ENCODE peak calls at places on chromosomes 3 and 15, in four cellular contexts. X is NCI-H1092, K is mucosa of gallbladder, S is ELF-1. Q is an unnamed sample.

GRCh38 chr3:12986031-12986430 is 87.2 kb downstream of the IQSEC1 start:
- DNase-seq in X (no peak), S (no peak), K (no peak), Q (no peak)

GRCh38 chr15:40929730-40930429 is 740 bp downstream of the DLL4 start:
- DNase-seq in S (peak), X (no peak), K (no peak), Q (no peak)

GRCh38 chr3:117141821-117142220 is 432.2 kb downstream of the TUSC7 start:
- DNase-seq in S (no peak), K (no peak), X (peak), Q (no peak)

GRCh38 chr3:72187131-72187530 is 402.2 kb upstream of the PROK2 start:
- DNase-seq in K (no peak), S (no peak), X (no peak), Q (no peak)

GRCh38 chr3:100401674-100402036 is 316 bp downstream of the LNP1 start:
- DNase-seq in S (no peak), X (peak), K (peak), Q (peak)

GRCh38 chr15:49041406-49041805 is 4.8 kb downstream of the SECISBP2L start:
- DNase-seq in S (no peak), X (no peak), K (no peak), Q (no peak)

GRCh38 chr3:39381432-39381831 is 1.7 kb upstream of the SLC25A38 start:
- DNase-seq in K (no peak), S (no peak), X (no peak), Q (no peak)

GRCh38 chr15:83082730-83083386 is 15.8 kb upstream of the BTBD1 start:
- DNase-seq in X (no peak), S (no peak), K (no peak), Q (no peak)

GRCh38 chr3:99644741-99645140 is 6.3 kb downstream of the COL8A1 start:
- DNase-seq in S (no peak), X (no peak), K (no peak), Q (no peak)

GRCh38 chr15:101490922-101491738 is 1.6 kb upstream of the PCSK6 start:
- DNase-seq in X (no peak), S (no peak), K (no peak), Q (no peak)

GRCh38 chr3:32568953-32569352 is 1.7 kb downstream of the DYNC1LI1 start:
- DNase-seq in X (no peak), K (no peak), S (no peak), Q (no peak)

GRCh38 chr3:27696906-27697305 is 25.2 kb downstream of the EOMES start:
- DNase-seq in X (no peak), S (no peak), K (no peak), Q (no peak)

GRCh38 chr15:35306361-35306981 is 221.4 kb upstream of the NANOGP8 start:
- DNase-seq in K (peak), X (no peak), S (peak), Q (no peak)

GRCh38 chr15:40320409-40320808 is 3.1 kb upstream of the INAFM2 start:
- DNase-seq in S (no peak), X (no peak), K (no peak), Q (no peak)

GRCh38 chr3:30672287-30672735 is 65.9 kb downstream of the TGFBR2 start:
- DNase-seq in K (no peak), X (no peak), S (no peak), Q (no peak)

GRCh38 chr3:123281929-123282328 is 80.2 kb downstream of the SEC22A start:
- DNase-seq in S (no peak), K (no peak), X (no peak), Q (no peak)

GRCh38 chr15:38941399-38941953 is 376.9 kb upstream of the RASGRP1 start:
- DNase-seq in S (no peak), X (no peak), K (no peak), Q (peak)

GRCh38 chr15:31799711-31800321 is 230.5 kb upstream of the CHRNA7 start:
- DNase-seq in X (no peak), K (no peak), S (no peak), Q (no peak)